ENCODE peak calls at places on chromosomes 4 and X, in seven cellular contexts. One of them, this sample, is unnamed.

GRCh38 chrX:9320940-9321339 is 143.9 kb upstream of the TBL1X start:
- DNase-seq in D721Med: no peak
- DNase-seq in suprapubic skin: no peak
- DNase-seq in stomach: no peak
- DNase-seq in natural killer cell: no peak
- DNase-seq in AG04450: no peak
- DNase-seq in H9: no peak
- DNase-seq in this sample: peak

GRCh38 chr4:182807346-182807745 is 109.8 kb downstream of the DCTD start:
- DNase-seq in natural killer cell: no peak
- DNase-seq in D721Med: no peak
- DNase-seq in H9: no peak
- DNase-seq in suprapubic skin: no peak
- DNase-seq in stomach: no peak
- DNase-seq in AG04450: no peak
- DNase-seq in this sample: no peak

GRCh38 chrX:110241816-110242215 is 76.1 kb downstream of the AMMECR1 start:
- DNase-seq in suprapubic skin: no peak
- DNase-seq in AG04450: no peak
- DNase-seq in stomach: peak
- DNase-seq in D721Med: no peak
- DNase-seq in H9: no peak
- DNase-seq in natural killer cell: no peak
- DNase-seq in this sample: peak

GRCh38 chr4:172142331-172142738 is 329.1 kb downstream of the GALNTL6 start:
- DNase-seq in H9: no peak
- DNase-seq in AG04450: no peak
- DNase-seq in natural killer cell: no peak
- DNase-seq in D721Med: no peak
- DNase-seq in stomach: no peak
- DNase-seq in suprapubic skin: no peak
- DNase-seq in this sample: peak

GRCh38 chr4:164304861-164305260 is 449.1 kb upstream of the SMIM31 start:
- DNase-seq in natural killer cell: no peak
- DNase-seq in D721Med: no peak
- DNase-seq in stomach: no peak
- DNase-seq in H9: no peak
- DNase-seq in AG04450: no peak
- DNase-seq in suprapubic skin: no peak
- DNase-seq in this sample: peak

GRCh38 chr4:119736559-119736958 is 108.0 kb upstream of the PDE5A start:
- DNase-seq in D721Med: no peak
- DNase-seq in stomach: no peak
- DNase-seq in H9: no peak
- DNase-seq in suprapubic skin: no peak
- DNase-seq in AG04450: no peak
- DNase-seq in natural killer cell: no peak
- DNase-seq in this sample: no peak

GRCh38 chrX:11533211-11533651 is 132.5 kb downstream of the ARHGAP6 start:
- DNase-seq in stomach: no peak
- DNase-seq in D721Med: no peak
- DNase-seq in natural killer cell: no peak
- DNase-seq in AG04450: peak
- DNase-seq in suprapubic skin: no peak
- DNase-seq in H9: no peak
- DNase-seq in this sample: peak

GRCh38 chrX:133677123-133678063 is 262.1 kb upstream of the GPC4 start:
- DNase-seq in AG04450: no peak
- DNase-seq in H9: no peak
- DNase-seq in stomach: no peak
- DNase-seq in suprapubic skin: no peak
- DNase-seq in natural killer cell: no peak
- DNase-seq in D721Med: no peak
- DNase-seq in this sample: no peak

GRCh38 chr4:153014460-153014859 is 78.3 kb downstream of the FHDC1 start:
- DNase-seq in AG04450: no peak
- DNase-seq in natural killer cell: no peak
- DNase-seq in stomach: no peak
- DNase-seq in D721Med: no peak
- DNase-seq in suprapubic skin: no peak
- DNase-seq in H9: no peak
- DNase-seq in this sample: no peak

GRCh38 chrX:2841511-2841910 is 12.8 kb downstream of the GYG2 start:
- DNase-seq in natural killer cell: no peak
- DNase-seq in AG04450: no peak
- DNase-seq in H9: no peak
- DNase-seq in D721Med: no peak
- DNase-seq in stomach: no peak
- DNase-seq in suprapubic skin: no peak
- DNase-seq in this sample: no peak

GRCh38 chrX:38335382-38335781 is 8.1 kb upstream of the RPGR start:
- DNase-seq in AG04450: no peak
- DNase-seq in natural killer cell: no peak
- DNase-seq in D721Med: no peak
- DNase-seq in stomach: no peak
- DNase-seq in H9: no peak
- DNase-seq in suprapubic skin: no peak
- DNase-seq in this sample: no peak

GRCh38 chrX:133538148-133538547 is 122.9 kb upstream of the GPC4 start:
- DNase-seq in stomach: no peak
- DNase-seq in H9: no peak
- DNase-seq in D721Med: no peak
- DNase-seq in natural killer cell: no peak
- DNase-seq in suprapubic skin: no peak
- DNase-seq in AG04450: no peak
- DNase-seq in this sample: no peak

GRCh38 chr4:90099795-90100194 is 27.4 kb upstream of the CCSER1 start:
- DNase-seq in H9: no peak
- DNase-seq in D721Med: no peak
- DNase-seq in AG04450: no peak
- DNase-seq in stomach: no peak
- DNase-seq in suprapubic skin: no peak
- DNase-seq in natural killer cell: no peak
- DNase-seq in this sample: peak

GRCh38 chrX:9538544-9539045 is 73.7 kb downstream of the TBL1X start:
- DNase-seq in stomach: no peak
- DNase-seq in AG04450: no peak
- DNase-seq in D721Med: no peak
- DNase-seq in H9: no peak
- DNase-seq in natural killer cell: no peak
- DNase-seq in suprapubic skin: no peak
- DNase-seq in this sample: peak

GRCh38 chr4:87896020-87896621 is 63.4 kb downstream of the MEPE start:
- DNase-seq in D721Med: no peak
- DNase-seq in natural killer cell: no peak
- DNase-seq in AG04450: no peak
- DNase-seq in suprapubic skin: no peak
- DNase-seq in stomach: no peak
- DNase-seq in H9: peak
- DNase-seq in this sample: peak

GRCh38 chr4:119738901-119739300 is 110.3 kb upstream of the PDE5A start:
- DNase-seq in D721Med: no peak
- DNase-seq in stomach: no peak
- DNase-seq in AG04450: no peak
- DNase-seq in suprapubic skin: no peak
- DNase-seq in H9: no peak
- DNase-seq in natural killer cell: no peak
- DNase-seq in this sample: no peak

GRCh38 chrX:2226182-2226581 is 274.6 kb downstream of the DHRSX start:
- DNase-seq in stomach: no peak
- DNase-seq in D721Med: no peak
- DNase-seq in AG04450: no peak
- DNase-seq in suprapubic skin: no peak
- DNase-seq in H9: no peak
- DNase-seq in natural killer cell: no peak
- DNase-seq in this sample: no peak

GRCh38 chr4:121192500-121192899 is 28.4 kb upstream of the TNIP3 start:
- DNase-seq in suprapubic skin: no peak
- DNase-seq in natural killer cell: no peak
- DNase-seq in AG04450: peak
- DNase-seq in stomach: no peak
- DNase-seq in D721Med: no peak
- DNase-seq in H9: no peak
- DNase-seq in this sample: peak

GRCh38 chr4:7222521-7222920 is 30.2 kb downstream of the SORCS2 start:
- DNase-seq in natural killer cell: no peak
- DNase-seq in suprapubic skin: no peak
- DNase-seq in stomach: no peak
- DNase-seq in D721Med: no peak
- DNase-seq in H9: no peak
- DNase-seq in AG04450: no peak
- DNase-seq in this sample: no peak

GRCh38 chr4:19844436-19844835 is 407.3 kb upstream of the SLIT2 start:
- DNase-seq in D721Med: no peak
- DNase-seq in AG04450: peak
- DNase-seq in H9: no peak
- DNase-seq in stomach: no peak
- DNase-seq in suprapubic skin: no peak
- DNase-seq in natural killer cell: no peak
- DNase-seq in this sample: peak

GRCh38 chr4:94676910-94677309 is 80.8 kb upstream of the BMPR1B start:
- DNase-seq in suprapubic skin: no peak
- DNase-seq in D721Med: no peak
- DNase-seq in stomach: no peak
- DNase-seq in AG04450: no peak
- DNase-seq in natural killer cell: no peak
- DNase-seq in H9: no peak
- DNase-seq in this sample: no peak

GRCh38 chrX:84259868-84260267 is 71.9 kb upstream of the RPS6KA6 start:
- DNase-seq in H9: no peak
- DNase-seq in D721Med: no peak
- DNase-seq in AG04450: no peak
- DNase-seq in natural killer cell: no peak
- DNase-seq in stomach: no peak
- DNase-seq in suprapubic skin: no peak
- DNase-seq in this sample: no peak

GRCh38 chr4:14396183-14396582 is 606.1 kb upstream of the CPEB2 start:
- DNase-seq in natural killer cell: no peak
- DNase-seq in D721Med: no peak
- DNase-seq in AG04450: no peak
- DNase-seq in suprapubic skin: no peak
- DNase-seq in H9: no peak
- DNase-seq in stomach: no peak
- DNase-seq in this sample: no peak

GRCh38 chr4:125390126-125390525 is 75.4 kb downstream of the FAT4 start:
- DNase-seq in H9: no peak
- DNase-seq in natural killer cell: no peak
- DNase-seq in suprapubic skin: no peak
- DNase-seq in stomach: no peak
- DNase-seq in D721Med: no peak
- DNase-seq in AG04450: peak
- DNase-seq in this sample: peak

GRCh38 chr4:169243808-169244207 is 26.9 kb downstream of the SH3RF1 start:
- DNase-seq in suprapubic skin: no peak
- DNase-seq in natural killer cell: no peak
- DNase-seq in AG04450: no peak
- DNase-seq in H9: no peak
- DNase-seq in D721Med: no peak
- DNase-seq in stomach: no peak
- DNase-seq in this sample: peak

GRCh38 chrX:150587585-150588503 is 19.4 kb downstream of the MTM1 start:
- DNase-seq in D721Med: no peak
- DNase-seq in suprapubic skin: no peak
- DNase-seq in AG04450: no peak
- DNase-seq in H9: no peak
- DNase-seq in natural killer cell: no peak
- DNase-seq in stomach: no peak
- DNase-seq in this sample: peak

GRCh38 chrX:37491686-37492085 is 79.8 kb upstream of the LANCL3 start:
- DNase-seq in suprapubic skin: no peak
- DNase-seq in AG04450: no peak
- DNase-seq in D721Med: no peak
- DNase-seq in H9: no peak
- DNase-seq in stomach: no peak
- DNase-seq in natural killer cell: no peak
- DNase-seq in this sample: no peak

GRCh38 chrX:107448625-107449468 is 605 bp upstream of the FRMPD3 start:
- DNase-seq in natural killer cell: no peak
- DNase-seq in stomach: no peak
- DNase-seq in D721Med: no peak
- DNase-seq in H9: peak
- DNase-seq in AG04450: no peak
- DNase-seq in suprapubic skin: no peak
- DNase-seq in this sample: peak
- TF ChIP-seq CTCF in natural killer cell: no peak
- TF ChIP-seq CTCF in stomach: no peak
- TF ChIP-seq CTCF in D721Med: no peak
- TF ChIP-seq CTCF in H9: peak
- TF ChIP-seq CTCF in AG04450: no peak
- TF ChIP-seq CTCF in suprapubic skin: no peak
- TF ChIP-seq CTCF in this sample: no peak

GRCh38 chr4:72205831-72206230 is 174.0 kb downstream of the NPFFR2 start:
- DNase-seq in suprapubic skin: no peak
- DNase-seq in stomach: no peak
- DNase-seq in natural killer cell: no peak
- DNase-seq in AG04450: no peak
- DNase-seq in D721Med: no peak
- DNase-seq in H9: no peak
- DNase-seq in this sample: no peak
- TF ChIP-seq CTCF in suprapubic skin: no peak
- TF ChIP-seq CTCF in stomach: no peak
- TF ChIP-seq CTCF in natural killer cell: no peak
- TF ChIP-seq CTCF in AG04450: no peak
- TF ChIP-seq CTCF in D721Med: no peak
- TF ChIP-seq CTCF in H9: no peak
- TF ChIP-seq CTCF in this sample: no peak

DNA sequence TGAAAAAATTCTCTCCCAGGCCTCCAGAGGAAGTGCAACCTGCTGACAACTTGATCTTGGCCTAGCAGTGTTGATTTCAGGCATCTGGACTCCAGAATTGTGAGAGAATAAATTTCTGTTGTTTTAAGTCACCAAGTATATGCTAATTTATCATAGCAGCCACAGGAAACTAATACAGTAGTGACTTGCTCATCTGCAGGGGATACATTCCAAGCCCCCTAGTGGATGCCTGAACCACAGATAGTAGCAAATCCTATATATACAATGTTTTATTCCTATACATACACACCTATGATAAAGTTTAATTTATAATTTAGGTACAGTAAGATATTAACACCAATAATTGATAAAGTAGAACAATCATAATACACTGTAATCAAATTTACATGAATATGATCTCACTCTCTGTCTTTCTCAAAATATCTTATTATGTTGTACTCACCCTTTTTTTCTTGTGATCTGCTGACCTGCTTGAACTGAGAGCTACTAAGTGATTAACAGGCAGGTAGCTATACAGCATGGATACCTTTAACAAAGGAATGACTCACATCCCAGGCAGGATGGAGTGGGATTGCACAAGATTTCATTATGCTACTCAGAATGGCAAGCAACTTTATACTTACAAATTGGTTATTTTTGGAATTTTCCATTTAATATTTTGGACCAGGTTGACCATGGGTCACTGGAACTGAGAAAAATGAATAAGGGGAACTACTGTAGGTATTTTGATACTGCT is 501.1 kb downstream of the KCNIP4 start:
- DNase-seq in natural killer cell: no peak
- DNase-seq in D721Med: no peak
- DNase-seq in H9: no peak
- DNase-seq in stomach: no peak
- DNase-seq in AG04450: no peak
- DNase-seq in suprapubic skin: no peak
- DNase-seq in this sample: peak
- TF ChIP-seq CTCF in natural killer cell: no peak
- TF ChIP-seq CTCF in D721Med: peak
- TF ChIP-seq CTCF in H9: peak
- TF ChIP-seq CTCF in stomach: no peak
- TF ChIP-seq CTCF in AG04450: no peak
- TF ChIP-seq CTCF in suprapubic skin: no peak
- TF ChIP-seq CTCF in this sample: peak

GRCh38 chr4:147094228-147094627 is 148.6 kb upstream of the TTC29 start:
- DNase-seq in H9: no peak
- DNase-seq in AG04450: no peak
- DNase-seq in D721Med: no peak
- DNase-seq in natural killer cell: no peak
- DNase-seq in suprapubic skin: no peak
- DNase-seq in stomach: no peak
- DNase-seq in this sample: peak
- TF ChIP-seq CTCF in H9: peak
- TF ChIP-seq CTCF in AG04450: no peak
- TF ChIP-seq CTCF in D721Med: no peak
- TF ChIP-seq CTCF in natural killer cell: no peak
- TF ChIP-seq CTCF in suprapubic skin: no peak
- TF ChIP-seq CTCF in stomach: no peak
- TF ChIP-seq CTCF in this sample: no peak